ENCODE peak calls at places on chromosomes 12 and 14, in nine cellular contexts. J is mesothelial cell of epicardium, X is thyroid gland, Q is fibroblast of lung, B is AG04450, K is psoas muscle, N is heart left ventricle, I is MM.1S, T is OCI-LY7. F is an unnamed sample.
A peak's percentile ranks its signal among the peaks of the same experiment; 100 is the strongest.

GRCh38 chr14:59698793-59699192 is 122.2 kb upstream of the CCDC175 start:
- DNase-seq in B (no peak), K (no peak), J (no peak), X (no peak), T (no peak), Q (peak; percentile 42), N (no peak), I (no peak), F (no peak)

GRCh38 chr12:22333751-22334695 is 484 bp downstream of the ST8SIA1 start:
- DNase-seq in K (peak; percentile 52), B (no peak), N (no peak), J (peak; percentile 42), Q (no peak), X (peak; percentile 24), I (no peak), T (no peak), F (peak; percentile 18)

GRCh38 chr12:123022205-123022604 is 41.7 kb downstream of the ARL6IP4 start:
- DNase-seq in B (no peak), T (no peak), X (no peak), I (no peak), J (no peak), Q (no peak), N (peak; percentile 12), K (no peak), F (no peak)

GRCh38 chr14:61322011-61322798 is 826 bp downstream of the PRKCH start:
- DNase-seq in B (no peak), X (peak; percentile 83), Q (no peak), J (peak; percentile 47), K (peak; percentile 71), I (no peak), N (peak; percentile 55), T (no peak), F (no peak)

GRCh38 chr12:69240625-69240984 is 1.2 kb downstream of the CPSF6 start:
- DNase-seq in Q (peak; percentile 20), B (no peak), N (no peak), X (no peak), I (peak; percentile 75), T (peak; percentile 55), K (no peak), J (no peak), F (peak; percentile 42)

GRCh38 chr14:53979141-53979673 is 22.6 kb upstream of the BMP4 start:
- DNase-seq in I (no peak), Q (no peak), K (no peak), J (no peak), N (no peak), B (no peak), T (no peak), X (no peak), F (no peak)

GRCh38 chr12:89864419-89864818 is 155.8 kb upstream of the ATP2B1 start:
- DNase-seq in I (no peak), J (no peak), T (no peak), X (no peak), B (no peak), N (no peak), K (no peak), Q (no peak), F (no peak)

GRCh38 chr12:116320839-116321238 is 43.3 kb upstream of the MED13L start:
- DNase-seq in K (no peak), I (no peak), B (no peak), Q (peak; percentile 35), T (no peak), N (no peak), J (no peak), X (no peak), F (no peak)

GRCh38 chr14:59281613-59282012 is 93.1 kb downstream of the DAAM1 start:
- DNase-seq in N (no peak), Q (peak; percentile 76), B (no peak), J (no peak), K (no peak), I (no peak), T (no peak), X (no peak), F (no peak)

GRCh38 chr12:12612403-12612802 is 727 bp downstream of the CREBL2 start:
- DNase-seq in X (no peak), I (peak; percentile 31), Q (peak; percentile 64), K (no peak), N (no peak), B (peak; percentile 27), T (peak; percentile 2), J (no peak), F (peak; percentile 45)

GRCh38 chr14:72780771-72781170 is 113.1 kb downstream of the DPF3 start:
- DNase-seq in X (no peak), B (no peak), T (no peak), J (no peak), K (no peak), Q (peak; percentile 80), N (no peak), I (no peak), F (no peak)

GRCh38 chr14:77478796-77479195 is 19.8 kb downstream of the ISM2 start:
- DNase-seq in Q (no peak), J (no peak), K (no peak), I (no peak), B (no peak), T (peak; percentile 31), X (no peak), N (no peak), F (peak; percentile 78)

GRCh38 chr12:18261273-18261672 is at the start of gene PIK3C2G:
- DNase-seq in T (no peak), B (no peak), X (no peak), I (no peak), J (no peak), N (no peak), Q (no peak), K (no peak), F (no peak)

GRCh38 chr12:125610292-125610691 is 545.1 kb downstream of the AACS start:
- DNase-seq in Q (no peak), T (no peak), X (no peak), J (no peak), N (no peak), K (no peak), B (no peak), I (no peak), F (no peak)

GRCh38 chr12:58069268-58069967 is 128.1 kb downstream of the ATP23 start:
- DNase-seq in K (no peak), I (no peak), Q (peak; percentile 74), J (no peak), T (no peak), X (no peak), B (peak; percentile 39), N (no peak), F (no peak)

GRCh38 chr14:69313176-69313575 is 53.2 kb downstream of the GALNT16 start:
- DNase-seq in J (no peak), B (no peak), I (no peak), T (no peak), N (no peak), X (no peak), K (no peak), Q (no peak), F (no peak)

GRCh38 chr14:87059060-87059827 is 933.7 kb downstream of the GALC start:
- DNase-seq in N (no peak), Q (no peak), X (no peak), T (no peak), K (no peak), I (no peak), J (no peak), B (no peak), F (no peak)

GRCh38 chr14:99946652-99947489 is 118.4 kb upstream of the EVL start:
- DNase-seq in T (peak; percentile 44), Q (no peak), B (no peak), X (no peak), N (no peak), K (no peak), J (peak; percentile 69), I (peak; percentile 50), F (peak; percentile 82)

GRCh38 chr14:66401447-66402095 is 84.6 kb upstream of the CCDC196 start:
- DNase-seq in Q (peak; percentile 4), I (peak; percentile 6), T (no peak), X (peak; percentile 5), K (no peak), J (no peak), N (no peak), B (no peak), F (no peak)

GRCh38 chr12:131710464-131711457 is at the start of gene SFSWAP:
- DNase-seq in T (peak; percentile 82), I (peak; percentile 58), N (peak; percentile 74), K (peak; percentile 88), B (peak; percentile 30), J (peak; percentile 80), Q (peak; percentile 82), X (peak; percentile 65), F (peak; percentile 93)
- TF ChIP-seq CTCF in T (no peak), I (no peak), N (peak; percentile 25), K (no peak), B (peak; percentile 8), J (no peak), Q (no peak), X (no peak), F (no peak)

GRCh38 chr12:44372259-44372658 is 503.9 kb downstream of the NELL2 start:
- DNase-seq in Q (peak; percentile 29), J (no peak), I (no peak), X (no peak), B (peak; percentile 2), T (no peak), N (no peak), K (no peak), F (no peak)
- TF ChIP-seq CTCF in Q (no peak), J (no peak), I (no peak), X (no peak), B (no peak), T (no peak), N (no peak), K (no peak), F (no peak)

GRCh38 chr14:36604757-36605505 is 22.5 kb upstream of the NKX2-8 start:
- DNase-seq in N (no peak), T (peak; percentile 66), I (peak; percentile 45), X (peak; percentile 70), K (no peak), Q (peak; percentile 75), J (peak; percentile 54), B (peak; percentile 20), F (peak; percentile 64)
- TF ChIP-seq CTCF in N (peak; percentile 74), T (peak; percentile 92), I (peak; percentile 56), X (peak; percentile 74), K (peak; percentile 68), Q (peak; percentile 94), J (peak; percentile 71), B (peak; percentile 84), F (peak; percentile 43)

GRCh38 chr12:132561784-132562156 is 48.6 kb downstream of the LRCOL1 start:
- DNase-seq in N (no peak), X (no peak), B (no peak), J (peak; percentile 62), T (peak; percentile 48), Q (no peak), K (no peak), I (no peak), F (peak; percentile 81)

GRCh38 chr12:132559652-132560420 is 50.5 kb downstream of the LRCOL1 start:
- DNase-seq in J (peak; percentile 69), T (peak; percentile 75), I (peak; percentile 34), K (peak; percentile 72), X (peak; percentile 48), N (no peak), Q (peak; percentile 41), B (no peak), F (peak; percentile 93)

GRCh38 chr12:132562489-132563045 is 47.8 kb downstream of the LRCOL1 start:
- DNase-seq in K (no peak), Q (no peak), X (no peak), B (no peak), N (no peak), J (no peak), T (peak; percentile 37), I (no peak), F (no peak)

GRCh38 chr12:132560421-132560830 is 50.0 kb downstream of the LRCOL1 start:
- DNase-seq in Q (no peak), J (peak; percentile 54), X (no peak), B (no peak), K (no peak), I (peak; percentile 10), N (no peak), T (peak; percentile 47), F (peak; percentile 77)

GRCh38 chr12:132560831-132561783 is 49.3 kb downstream of the LRCOL1 start:
- DNase-seq in J (peak; percentile 85), Q (peak; percentile 65), N (no peak), K (peak; percentile 74), X (peak; percentile 35), T (peak; percentile 89), B (peak; percentile 16), I (peak; percentile 44), F (peak; percentile 93)
- TF ChIP-seq CTCF in J (peak; percentile 61), Q (peak; percentile 77), N (peak; percentile 45), K (peak; percentile 33), X (peak; percentile 64), T (peak; percentile 88), B (peak; percentile 77), I (peak; percentile 47), F (peak; percentile 44)